ENCODE peak calls at places on chromosomes 12 and 14, in seven cellular contexts. One of them, this sample, is unnamed.

GRCh38 chr12:109822951-109823411 is 10.2 kb downstream of the TRPV4 start:
- DNase-seq in HS-5: no peak
- DNase-seq in NCI-H2171: no peak
- DNase-seq in heart left ventricle: no peak
- DNase-seq in anterior cingulate cortex: no peak
- DNase-seq in CD8-positive, alpha-beta T cell: no peak
- DNase-seq in activated CD4-positive, CD25-positive, alpha-beta regulatory T cell treated with anti-CD3 and anti-CD28 coated beads, Interleukin-2, amount 50 U/mL, for 72 hours: no peak
- DNase-seq in this sample: no peak

GRCh38 chr12:88175544-88175943 is 33.4 kb downstream of the TMTC3 start:
- DNase-seq in HS-5: no peak
- DNase-seq in NCI-H2171: no peak
- DNase-seq in heart left ventricle: no peak
- DNase-seq in anterior cingulate cortex: no peak
- DNase-seq in CD8-positive, alpha-beta T cell: no peak
- DNase-seq in activated CD4-positive, CD25-positive, alpha-beta regulatory T cell treated with anti-CD3 and anti-CD28 coated beads, Interleukin-2, amount 50 U/mL, for 72 hours: no peak
- DNase-seq in this sample: no peak

GRCh38 chr14:100362311-100362927 is 39.3 kb downstream of the SLC25A47 start:
- DNase-seq in HS-5: no peak
- DNase-seq in NCI-H2171: no peak
- DNase-seq in heart left ventricle: no peak
- DNase-seq in anterior cingulate cortex: no peak
- DNase-seq in CD8-positive, alpha-beta T cell: no peak
- DNase-seq in activated CD4-positive, CD25-positive, alpha-beta regulatory T cell treated with anti-CD3 and anti-CD28 coated beads, Interleukin-2, amount 50 U/mL, for 72 hours: no peak
- DNase-seq in this sample: no peak

GRCh38 chr14:56004807-56005579 is 113.2 kb upstream of the PELI2 start:
- DNase-seq in HS-5: peak
- DNase-seq in NCI-H2171: no peak
- DNase-seq in heart left ventricle: peak
- DNase-seq in anterior cingulate cortex: no peak
- DNase-seq in CD8-positive, alpha-beta T cell: peak
- DNase-seq in activated CD4-positive, CD25-positive, alpha-beta regulatory T cell treated with anti-CD3 and anti-CD28 coated beads, Interleukin-2, amount 50 U/mL, for 72 hours: no peak
- DNase-seq in this sample: no peak

GRCh38 chr12:102326987-102327386 is 129.4 kb upstream of the PMCH start:
- DNase-seq in HS-5: no peak
- DNase-seq in NCI-H2171: peak
- DNase-seq in heart left ventricle: no peak
- DNase-seq in anterior cingulate cortex: no peak
- DNase-seq in CD8-positive, alpha-beta T cell: no peak
- DNase-seq in activated CD4-positive, CD25-positive, alpha-beta regulatory T cell treated with anti-CD3 and anti-CD28 coated beads, Interleukin-2, amount 50 U/mL, for 72 hours: no peak
- DNase-seq in this sample: no peak

GRCh38 chr12:7131502-7131866 is 1.3 kb downstream of the CLSTN3 start:
- DNase-seq in HS-5: no peak
- DNase-seq in NCI-H2171: no peak
- DNase-seq in heart left ventricle: no peak
- DNase-seq in anterior cingulate cortex: no peak
- DNase-seq in CD8-positive, alpha-beta T cell: peak
- DNase-seq in activated CD4-positive, CD25-positive, alpha-beta regulatory T cell treated with anti-CD3 and anti-CD28 coated beads, Interleukin-2, amount 50 U/mL, for 72 hours: no peak
- DNase-seq in this sample: no peak

GRCh38 chr12:76927170-76927784 is 48.5 kb upstream of the CSRP2 start:
- DNase-seq in HS-5: no peak
- DNase-seq in NCI-H2171: peak
- DNase-seq in heart left ventricle: no peak
- DNase-seq in anterior cingulate cortex: no peak
- DNase-seq in CD8-positive, alpha-beta T cell: peak
- DNase-seq in activated CD4-positive, CD25-positive, alpha-beta regulatory T cell treated with anti-CD3 and anti-CD28 coated beads, Interleukin-2, amount 50 U/mL, for 72 hours: no peak
- DNase-seq in this sample: no peak

GRCh38 chr12:120453977-120454376 is 7.7 kb downstream of the GATC start:
- DNase-seq in HS-5: no peak
- DNase-seq in NCI-H2171: no peak
- DNase-seq in heart left ventricle: no peak
- DNase-seq in anterior cingulate cortex: no peak
- DNase-seq in CD8-positive, alpha-beta T cell: no peak
- DNase-seq in activated CD4-positive, CD25-positive, alpha-beta regulatory T cell treated with anti-CD3 and anti-CD28 coated beads, Interleukin-2, amount 50 U/mL, for 72 hours: no peak
- DNase-seq in this sample: peak

GRCh38 chr14:102138935-102139247 is 806 bp upstream of the WDR20 start:
- DNase-seq in HS-5: no peak
- DNase-seq in NCI-H2171: no peak
- DNase-seq in heart left ventricle: no peak
- DNase-seq in anterior cingulate cortex: peak
- DNase-seq in CD8-positive, alpha-beta T cell: no peak
- DNase-seq in activated CD4-positive, CD25-positive, alpha-beta regulatory T cell treated with anti-CD3 and anti-CD28 coated beads, Interleukin-2, amount 50 U/mL, for 72 hours: no peak
- DNase-seq in this sample: no peak

GRCh38 chr14:55764784-55765183 is 184.8 kb downstream of the KTN1 start:
- DNase-seq in HS-5: no peak
- DNase-seq in NCI-H2171: no peak
- DNase-seq in heart left ventricle: no peak
- DNase-seq in anterior cingulate cortex: no peak
- DNase-seq in CD8-positive, alpha-beta T cell: no peak
- DNase-seq in activated CD4-positive, CD25-positive, alpha-beta regulatory T cell treated with anti-CD3 and anti-CD28 coated beads, Interleukin-2, amount 50 U/mL, for 72 hours: no peak
- DNase-seq in this sample: no peak

GRCh38 chr12:109739747-109740693 is 26.4 kb downstream of the FAM222A start:
- DNase-seq in HS-5: no peak
- DNase-seq in NCI-H2171: no peak
- DNase-seq in heart left ventricle: peak
- DNase-seq in anterior cingulate cortex: no peak
- DNase-seq in CD8-positive, alpha-beta T cell: no peak
- DNase-seq in activated CD4-positive, CD25-positive, alpha-beta regulatory T cell treated with anti-CD3 and anti-CD28 coated beads, Interleukin-2, amount 50 U/mL, for 72 hours: peak
- DNase-seq in this sample: no peak

GRCh38 chr12:30694412-30694955 is 1.2 kb downstream of the IPO8 start:
- DNase-seq in HS-5: no peak
- DNase-seq in NCI-H2171: peak
- DNase-seq in heart left ventricle: no peak
- DNase-seq in anterior cingulate cortex: no peak
- DNase-seq in CD8-positive, alpha-beta T cell: no peak
- DNase-seq in activated CD4-positive, CD25-positive, alpha-beta regulatory T cell treated with anti-CD3 and anti-CD28 coated beads, Interleukin-2, amount 50 U/mL, for 72 hours: no peak
- DNase-seq in this sample: no peak